ENCODE peak calls at places on chromosomes 6 and 20, in five cellular contexts. O is epithelial cell of esophagus, J is HFFc6, L is tibial artery, U is AG08395. Q is an unnamed sample.

GRCh38 chr20:362271-363254 is 15.7 kb downstream of the NRSN2 start:
- DNase-seq in U (peak), J (peak), O (peak), L (peak), Q (peak)

GRCh38 chr6:391559-392440 is at the start of gene IRF4:
- DNase-seq in L (no peak), J (no peak), O (peak), U (no peak), Q (no peak)

GRCh38 chr6:129331450-129332138 is 378.4 kb downstream of the ARHGAP18 start:
- DNase-seq in J (peak), O (peak), L (no peak), U (peak), Q (no peak)

GRCh38 chr20:38973546-38974120 is 11.5 kb downstream of the DHX35 start:
- DNase-seq in U (peak), J (peak), L (no peak), O (peak), Q (no peak)

GRCh38 chr20:34703573-34704176 is 469 bp upstream of the TP53INP2 start:
- DNase-seq in J (no peak), U (no peak), O (peak), L (no peak), Q (no peak)

GRCh38 chr6:163688971-163689370 is 274.5 kb downstream of the QKI start:
- DNase-seq in U (peak), J (no peak), L (no peak), O (peak), Q (peak)

GRCh38 chr20:17377222-17377621 is 150.4 kb downstream of the PCSK2 start:
- DNase-seq in J (no peak), U (no peak), O (no peak), L (no peak), Q (no peak)

GRCh38 chr20:56629464-56630085 is 469 bp downstream of the TFAP2C start:
- DNase-seq in J (no peak), L (no peak), U (no peak), O (no peak), Q (no peak)

GRCh38 chr6:148747493-148748160 is 797 bp downstream of the UST start:
- DNase-seq in O (peak), L (peak), U (no peak), J (no peak), Q (no peak)

GRCh38 chr6:107843400-107843799 is 19.3 kb upstream of the SCML4 start:
- DNase-seq in O (peak), J (no peak), U (no peak), L (no peak), Q (no peak)

GRCh38 chr20:63056236-63057132 is 49.7 kb upstream of the BHLHE23 start:
- DNase-seq in J (peak), O (no peak), U (peak), L (no peak), Q (no peak)

GRCh38 chr6:111573892-111574800 is 31.5 kb downstream of the TRAF3IP2 start:
- DNase-seq in U (peak), O (peak), L (no peak), J (peak), Q (no peak)

GRCh38 chr6:152605901-152606390 is 31.2 kb downstream of the SYNE1 start:
- DNase-seq in U (no peak), J (no peak), O (no peak), L (no peak), Q (no peak)

GRCh38 chr20:48057251-48057650 is 272.0 kb upstream of the SULF2 start:
- DNase-seq in J (no peak), L (no peak), O (no peak), U (no peak), Q (no peak)

GRCh38 chr6:47309326-47310130 is at the start of gene TNFRSF21:
- DNase-seq in U (peak), L (peak), J (peak), O (peak), Q (peak)

GRCh38 chr6:126657556-126658129 is 317.7 kb downstream of the CENPW start:
- DNase-seq in O (peak), L (no peak), J (peak), U (peak), Q (no peak)

GRCh38 chr20:20455945-20456344 is 88.0 kb downstream of the INSM1 start:
- DNase-seq in O (no peak), U (no peak), L (no peak), J (no peak), Q (no peak)

GRCh38 chr6:46078294-46078693 is 51.5 kb upstream of the ENPP4 start:
- DNase-seq in J (no peak), U (no peak), L (no peak), O (no peak), Q (no peak)

GRCh38 chr20:62642666-62643520 is 590 bp downstream of the SLCO4A1 start:
- DNase-seq in O (peak), J (no peak), U (no peak), L (no peak), Q (no peak)

GRCh38 chr20:38143238-38143645 is 21.8 kb downstream of the TGM2 start:
- DNase-seq in J (no peak), U (no peak), O (peak), L (no peak), Q (no peak)

GRCh38 chr6:100457251-100457990 is 7.3 kb downstream of the SIM1 start:
- DNase-seq in J (no peak), U (no peak), L (no peak), O (no peak), Q (no peak)

GRCh38 chr6:106560966-106561740 is 68.1 kb downstream of the RTN4IP1 start:
- DNase-seq in O (peak), J (peak), L (no peak), U (peak), Q (no peak)

GRCh38 chr20:10536531-10536930 is 101.4 kb downstream of the SLX4IP start:
- DNase-seq in J (no peak), U (no peak), L (no peak), O (peak), Q (no peak)

GRCh38 chr6:14001329-14002012 is 76.7 kb downstream of the RNF182 start:
- DNase-seq in J (peak), U (peak), L (no peak), O (peak), Q (peak)